ENCODE peak calls at places on chromosomes 2 and 18, in four cellular contexts. A, C, L and X are unnamed samples.

GRCh38 chr2:240060977-240061591 is 7.8 kb upstream of the OR6B3 start:
- DNase-seq in A (no peak), C (no peak), L (no peak), X (no peak)

GRCh38 chr18:48948112-48949050 is 2.4 kb downstream of the SMAD7 start:
- DNase-seq in A (peak; percentile 77), C (no peak), L (no peak), X (peak; percentile 66)

GRCh38 chr2:223501604-223502003 is 100.6 kb downstream of the SCG2 start:
- DNase-seq in A (no peak), C (no peak), L (no peak), X (no peak)

GRCh38 chr2:143581989-143582719 is 452.9 kb downstream of the ARHGAP15 start:
- DNase-seq in A (no peak), C (no peak), L (no peak), X (no peak)

GRCh38 chr2:191950132-191950885 is 103.4 kb upstream of the CAVIN2 start:
- DNase-seq in A (no peak), C (no peak), L (no peak), X (no peak)

GRCh38 chr2:2542966-2543555 is 212.0 kb upstream of the MYT1L start:
- DNase-seq in A (no peak), C (no peak), L (no peak), X (no peak)

GRCh38 chr2:149180226-149180875 is 141.9 kb downstream of the LYPD6B start:
- DNase-seq in A (no peak), C (no peak), L (no peak), X (no peak)

GRCh38 chr2:155381446-155381845 is 683.0 kb downstream of the KCNJ3 start:
- DNase-seq in A (no peak), C (no peak), L (no peak), X (no peak)

GRCh38 chr2:230956827-230957755 is 32.0 kb upstream of the GPR55 start:
- DNase-seq in A (peak; percentile 46), C (no peak), L (peak; percentile 53), X (peak; percentile 89)

GRCh38 chr2:116510117-116510671 is 1304.3 kb upstream of the DDX18 start:
- DNase-seq in A (no peak), C (no peak), L (no peak), X (no peak)

GRCh38 chr2:16774980-16775963 is 109.6 kb upstream of the CYRIA start:
- DNase-seq in A (no peak), C (no peak), L (no peak), X (no peak)

GRCh38 chr2:15773846-15774245 is 166.5 kb upstream of the MYCN start:
- DNase-seq in A (no peak), C (no peak), L (no peak), X (no peak)

GRCh38 chr2:75589344-75590105 is 28.8 kb upstream of the EVA1A start:
- DNase-seq in A (no peak), C (no peak), L (no peak), X (no peak)

GRCh38 chr2:172859821-172860707 is 124.4 kb downstream of the RAPGEF4 start:
- DNase-seq in A (no peak), C (no peak), L (no peak), X (no peak)

GRCh38 chr2:109685453-109685852 is 71.3 kb downstream of the SOWAHC start:
- DNase-seq in A (no peak), C (no peak), L (no peak), X (no peak)

GRCh38 chr2:25895046-25895445 is 16.8 kb upstream of the ASXL2 start:
- DNase-seq in A (no peak), C (no peak), L (no peak), X (no peak)

GRCh38 chr2:217798743-217799552 is 203.8 kb downstream of the TNS1 start:
- DNase-seq in A (peak; percentile 26), C (peak; percentile 83), L (no peak), X (peak; percentile 58)

GRCh38 chr2:120880381-120880780 is 144.7 kb downstream of the GLI2 start:
- DNase-seq in A (no peak), C (no peak), L (no peak), X (no peak)

GRCh38 chr2:227703961-227704360 is 13.9 kb downstream of the SLC19A3 start:
- DNase-seq in A (no peak), C (peak; percentile 22), L (no peak), X (no peak)

GRCh38 chr2:141482697-141483096 is 648.1 kb downstream of the LRP1B start:
- DNase-seq in A (no peak), C (no peak), L (no peak), X (no peak)

GRCh38 chr2:61220768-61221167 is 58.8 kb downstream of the C2orf74 start:
- DNase-seq in A (no peak), C (no peak), L (no peak), X (no peak)

GRCh38 chr18:697771-698170 is 14.7 kb downstream of the ENOSF1 start:
- DNase-seq in A (peak; percentile 13), C (peak; percentile 62), L (no peak), X (no peak)

GRCh38 chr18:78978336-78979057 is 1.1 kb upstream of the SALL3 start:
- DNase-seq in A (no peak), C (peak; percentile 34), L (no peak), X (peak; percentile 74)

GRCh38 chr2:166239548-166239947 is 111.7 kb upstream of the SCN1A start:
- DNase-seq in A (no peak), C (no peak), L (no peak), X (no peak)
- TF ChIP-seq POLR2A in A (no peak), C (no peak), L (no peak), X (no peak)

DNA sequence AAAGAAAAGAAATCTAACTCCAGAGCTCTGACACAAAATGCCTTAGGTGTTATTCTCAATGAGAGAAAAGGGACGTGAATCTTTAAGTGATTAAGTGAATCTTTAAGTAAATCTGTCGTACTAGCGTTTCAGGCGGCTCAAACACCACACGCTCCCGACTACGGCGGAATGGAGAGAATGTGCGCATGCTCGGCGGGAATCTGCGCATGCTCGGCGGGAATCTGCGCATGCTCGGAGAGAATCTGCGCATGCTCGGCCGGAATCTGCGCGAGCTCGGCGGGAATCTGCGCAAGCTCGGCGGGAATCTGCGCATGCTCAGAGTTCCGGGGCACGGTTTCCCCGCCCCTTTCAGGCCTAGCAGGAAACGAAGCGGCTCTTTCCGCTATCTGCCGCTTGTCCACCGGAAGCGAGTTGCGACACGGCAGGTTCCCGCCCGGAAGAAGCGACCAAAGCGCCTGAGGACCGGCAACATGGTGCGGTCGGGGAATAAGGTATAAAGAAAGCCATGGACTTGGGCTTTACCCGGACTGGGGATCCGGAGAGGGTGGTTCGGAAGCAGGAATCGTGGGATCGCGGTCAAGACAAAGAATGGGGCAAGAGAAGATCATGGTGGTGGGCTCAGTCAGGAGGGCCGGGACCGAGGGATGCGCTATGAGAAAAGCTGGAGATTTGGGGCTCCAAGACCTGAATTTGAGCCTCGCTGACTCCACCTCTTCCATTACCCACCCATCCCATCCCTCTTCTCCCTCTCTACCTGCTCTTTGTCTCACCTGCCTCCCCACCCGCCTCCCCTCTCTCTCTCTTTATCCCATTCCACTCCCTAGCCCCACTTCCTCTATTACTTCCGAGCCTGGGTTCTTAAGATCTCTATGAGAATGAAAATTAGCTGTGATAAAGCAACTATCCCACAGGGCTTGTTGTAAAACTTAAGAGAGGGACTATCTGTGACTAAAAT is at the start of gene XRCC5:
- DNase-seq in A (peak; percentile 99), C (peak; percentile 97), L (peak; percentile 98), X (peak; percentile 95)
- TF ChIP-seq POLR2A in A (no peak), C (peak; percentile 15), L (no peak), X (peak; percentile 55)

GRCh38 chr18:68504441-68505221 is 210.3 kb downstream of the TMX3 start:
- DNase-seq in A (no peak), C (no peak), L (no peak), X (no peak)

GRCh38 chr18:68509902-68510301 is 205.0 kb downstream of the TMX3 start:
- DNase-seq in A (no peak), C (no peak), L (no peak), X (no peak)

GRCh38 chr18:68507781-68508180 is 207.1 kb downstream of the TMX3 start:
- DNase-seq in A (no peak), C (no peak), L (no peak), X (no peak)
- TF ChIP-seq POLR2A in A (no peak), C (no peak), L (no peak), X (no peak)

GRCh38 chr18:21740474-21740723 is 193 bp upstream of the MIB1 start:
- DNase-seq in A (no peak), C (no peak), L (no peak), X (peak; percentile 98)

GRCh38 chr18:21742323-21742687 is 1.7 kb downstream of the MIB1 start:
- DNase-seq in A (no peak), C (no peak), L (no peak), X (no peak)

GRCh38 chr18:21741511-21742322 is 1.1 kb downstream of the MIB1 start:
- DNase-seq in A (peak; percentile 40), C (no peak), L (peak; percentile 33), X (no peak)

GRCh38 chr18:21739604-21740473 is 753 bp upstream of the MIB1 start:
- DNase-seq in A (no peak), C (no peak), L (peak; percentile 27), X (peak; percentile 44)

DNA sequence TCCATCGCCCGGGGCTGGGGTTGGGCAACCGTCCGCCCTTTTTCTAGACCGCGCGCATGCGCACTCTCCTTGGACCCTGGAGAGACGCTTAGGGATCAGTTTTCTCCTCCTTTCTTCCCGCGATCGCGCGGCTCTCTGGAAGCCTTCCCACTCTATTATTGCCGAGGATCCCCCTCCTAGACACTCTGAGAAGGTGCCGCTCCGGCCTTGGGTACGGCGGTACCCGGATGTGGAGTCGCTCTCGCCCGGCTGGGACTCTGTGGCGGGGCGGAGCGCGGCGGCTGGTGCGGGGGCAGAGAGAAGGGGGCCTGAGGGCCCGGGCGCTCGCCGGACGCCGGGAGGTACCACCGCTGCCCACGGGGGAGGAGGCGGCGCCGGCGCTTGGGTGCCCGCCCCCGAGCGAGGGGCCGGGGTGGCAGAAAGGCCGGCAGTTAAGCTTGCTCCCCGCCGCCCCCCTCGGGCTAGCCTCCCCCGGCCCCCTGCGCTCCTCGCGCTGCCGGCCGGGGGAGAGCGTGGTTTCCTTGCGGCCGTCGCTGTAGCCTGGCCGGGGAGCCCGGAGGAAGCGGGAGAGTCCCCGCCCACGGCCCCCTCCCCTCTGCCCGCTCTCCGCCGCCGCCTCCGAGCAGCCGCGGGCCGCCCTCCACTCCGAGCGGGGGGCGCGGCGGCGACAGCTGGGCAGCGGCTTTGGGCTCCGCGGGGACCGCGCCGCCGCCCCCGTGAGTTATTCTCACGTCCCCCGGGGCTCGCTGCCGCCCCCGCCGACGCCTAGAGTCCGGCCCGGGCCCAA is at the start of gene MIB1:
- DNase-seq in A (peak; percentile 99), C (peak; percentile 97), L (peak; percentile 99), X (peak; percentile 69)
- TF ChIP-seq POLR2A in A (no peak), C (peak; percentile 85), L (peak; percentile 78), X (peak; percentile 77)

GRCh38 chr2:202355993-202356505 is 20.1 kb upstream of the BMPR2 start:
- DNase-seq in A (no peak), C (no peak), L (no peak), X (no peak)

GRCh38 chr2:202361133-202361532 is 15.0 kb upstream of the BMPR2 start:
- DNase-seq in A (no peak), C (no peak), L (no peak), X (no peak)

GRCh38 chr2:202360646-202361045 is 15.5 kb upstream of the BMPR2 start:
- DNase-seq in A (no peak), C (no peak), L (no peak), X (no peak)
- TF ChIP-seq POLR2A in A (no peak), C (no peak), L (no peak), X (no peak)